ENCODE peak calls at places on chromosomes 3 and 15, in eight cellular contexts. One of them, this sample, is unnamed.

GRCh38 chr3:73204841-73205240 is 143.4 kb downstream of the EBLN2 start:
- DNase-seq in nephron progenitor cell: no peak
- DNase-seq in GM20000: no peak
- DNase-seq in upper lobe of left lung: no peak
- DNase-seq in H9: no peak
- DNase-seq in B cell: no peak
- DNase-seq in pancreas: no peak
- DNase-seq in heart right ventricle: no peak
- DNase-seq in this sample: no peak

GRCh38 chr3:195178124-195178910 is 92.6 kb downstream of the XXYLT1 start:
- DNase-seq in H9: no peak
- DNase-seq in heart right ventricle: peak
- DNase-seq in nephron progenitor cell: no peak
- DNase-seq in B cell: no peak
- DNase-seq in GM20000: no peak
- DNase-seq in upper lobe of left lung: no peak
- DNase-seq in pancreas: no peak
- DNase-seq in this sample: no peak

GRCh38 chr3:14548321-14548729 is 8.2 kb upstream of the GRIP2 start:
- DNase-seq in heart right ventricle: peak
- DNase-seq in upper lobe of left lung: peak
- DNase-seq in pancreas: peak
- DNase-seq in GM20000: peak
- DNase-seq in H9: peak
- DNase-seq in B cell: no peak
- DNase-seq in nephron progenitor cell: peak
- DNase-seq in this sample: no peak

GRCh38 chr15:68312701-68313204 is 35.2 kb downstream of the FEM1B start:
- DNase-seq in pancreas: no peak
- DNase-seq in heart right ventricle: no peak
- DNase-seq in GM20000: no peak
- DNase-seq in upper lobe of left lung: no peak
- DNase-seq in H9: peak
- DNase-seq in nephron progenitor cell: no peak
- DNase-seq in B cell: no peak
- DNase-seq in this sample: no peak

GRCh38 chr15:48414015-48414414 is 82.8 kb downstream of the DUT start:
- DNase-seq in pancreas: no peak
- DNase-seq in H9: no peak
- DNase-seq in B cell: no peak
- DNase-seq in heart right ventricle: no peak
- DNase-seq in GM20000: no peak
- DNase-seq in nephron progenitor cell: no peak
- DNase-seq in upper lobe of left lung: no peak
- DNase-seq in this sample: no peak

GRCh38 chr3:16528581-16528993 is 15.1 kb upstream of the RFTN1 start:
- DNase-seq in GM20000: no peak
- DNase-seq in nephron progenitor cell: no peak
- DNase-seq in pancreas: no peak
- DNase-seq in heart right ventricle: no peak
- DNase-seq in upper lobe of left lung: no peak
- DNase-seq in H9: no peak
- DNase-seq in B cell: no peak
- DNase-seq in this sample: no peak

GRCh38 chr15:65249641-65250040 is 37.0 kb downstream of the PARP16 start:
- DNase-seq in GM20000: peak
- DNase-seq in H9: no peak
- DNase-seq in nephron progenitor cell: no peak
- DNase-seq in B cell: no peak
- DNase-seq in heart right ventricle: no peak
- DNase-seq in pancreas: no peak
- DNase-seq in upper lobe of left lung: no peak
- DNase-seq in this sample: no peak

GRCh38 chr3:179081885-179082284 is 10.3 kb upstream of the ZMAT3 start:
- DNase-seq in GM20000: no peak
- DNase-seq in heart right ventricle: no peak
- DNase-seq in B cell: no peak
- DNase-seq in pancreas: no peak
- DNase-seq in nephron progenitor cell: no peak
- DNase-seq in upper lobe of left lung: no peak
- DNase-seq in H9: no peak
- DNase-seq in this sample: no peak

GRCh38 chr3:154758109-154758868 is 321.8 kb upstream of the MME start:
- DNase-seq in nephron progenitor cell: no peak
- DNase-seq in pancreas: no peak
- DNase-seq in upper lobe of left lung: no peak
- DNase-seq in GM20000: no peak
- DNase-seq in heart right ventricle: no peak
- DNase-seq in B cell: no peak
- DNase-seq in H9: no peak
- DNase-seq in this sample: no peak

GRCh38 chr3:176916777-176917176 is 280.5 kb downstream of the TBL1XR1 start:
- DNase-seq in upper lobe of left lung: no peak
- DNase-seq in H9: peak
- DNase-seq in heart right ventricle: no peak
- DNase-seq in GM20000: no peak
- DNase-seq in pancreas: peak
- DNase-seq in nephron progenitor cell: no peak
- DNase-seq in B cell: no peak
- DNase-seq in this sample: no peak

GRCh38 chr15:31344824-31345605 is 18.4 kb downstream of the KLF13 start:
- DNase-seq in heart right ventricle: peak
- DNase-seq in B cell: peak
- DNase-seq in GM20000: peak
- DNase-seq in H9: no peak
- DNase-seq in nephron progenitor cell: no peak
- DNase-seq in pancreas: peak
- DNase-seq in upper lobe of left lung: no peak
- DNase-seq in this sample: no peak

GRCh38 chr3:166263460-166263859 is 426.2 kb upstream of the BCHE start:
- DNase-seq in H9: no peak
- DNase-seq in B cell: no peak
- DNase-seq in GM20000: no peak
- DNase-seq in nephron progenitor cell: no peak
- DNase-seq in pancreas: no peak
- DNase-seq in heart right ventricle: no peak
- DNase-seq in upper lobe of left lung: no peak
- DNase-seq in this sample: no peak
- TF ChIP-seq CTCF in H9: peak
- TF ChIP-seq CTCF in B cell: no peak
- TF ChIP-seq CTCF in GM20000: no peak
- TF ChIP-seq CTCF in nephron progenitor cell: no peak
- TF ChIP-seq CTCF in pancreas: no peak
- TF ChIP-seq CTCF in heart right ventricle: no peak
- TF ChIP-seq CTCF in upper lobe of left lung: no peak
- TF ChIP-seq CTCF in this sample: no peak

GRCh38 chr3:174358252-174358651 is 500.9 kb upstream of the NAALADL2 start:
- DNase-seq in pancreas: no peak
- DNase-seq in GM20000: no peak
- DNase-seq in B cell: no peak
- DNase-seq in nephron progenitor cell: no peak
- DNase-seq in heart right ventricle: no peak
- DNase-seq in upper lobe of left lung: no peak
- DNase-seq in H9: no peak
- DNase-seq in this sample: no peak

GRCh38 chr3:174356596-174356995 is 502.5 kb upstream of the NAALADL2 start:
- DNase-seq in B cell: no peak
- DNase-seq in H9: no peak
- DNase-seq in upper lobe of left lung: no peak
- DNase-seq in GM20000: no peak
- DNase-seq in heart right ventricle: no peak
- DNase-seq in nephron progenitor cell: no peak
- DNase-seq in pancreas: no peak
- DNase-seq in this sample: no peak

GRCh38 chr3:174352227-174352626 is 506.9 kb upstream of the NAALADL2 start:
- DNase-seq in upper lobe of left lung: no peak
- DNase-seq in nephron progenitor cell: no peak
- DNase-seq in pancreas: no peak
- DNase-seq in GM20000: no peak
- DNase-seq in B cell: no peak
- DNase-seq in heart right ventricle: no peak
- DNase-seq in H9: no peak
- DNase-seq in this sample: no peak

DNA sequence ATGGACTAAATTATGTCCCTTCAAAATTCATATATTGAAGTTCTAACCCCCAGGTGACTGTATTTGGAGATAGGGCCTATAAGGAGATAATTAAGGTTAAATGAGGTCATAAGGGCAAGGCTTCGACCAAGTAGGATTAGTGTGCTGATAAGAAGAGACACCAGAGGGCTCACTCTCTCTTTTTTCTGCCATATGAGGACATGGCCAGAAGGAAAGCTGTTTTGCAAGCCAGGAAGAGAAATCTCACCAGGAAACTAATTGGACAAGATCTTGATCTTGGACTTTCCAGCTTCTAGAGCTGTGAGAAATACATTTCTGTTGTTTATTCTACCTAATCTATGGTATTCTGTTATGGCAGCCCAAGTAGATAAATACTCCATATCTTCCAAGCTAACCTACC is 503.6 kb upstream of the NAALADL2 start:
- DNase-seq in pancreas: no peak
- DNase-seq in H9: no peak
- DNase-seq in B cell: no peak
- DNase-seq in heart right ventricle: no peak
- DNase-seq in upper lobe of left lung: no peak
- DNase-seq in nephron progenitor cell: no peak
- DNase-seq in GM20000: no peak
- DNase-seq in this sample: no peak
- TF ChIP-seq CTCF in pancreas: no peak
- TF ChIP-seq CTCF in H9: peak
- TF ChIP-seq CTCF in B cell: no peak
- TF ChIP-seq CTCF in heart right ventricle: peak
- TF ChIP-seq CTCF in upper lobe of left lung: peak
- TF ChIP-seq CTCF in nephron progenitor cell: peak
- TF ChIP-seq CTCF in GM20000: no peak
- TF ChIP-seq CTCF in this sample: peak

GRCh38 chr3:98333989-98334606 is 19.6 kb upstream of the OR5K4 start:
- DNase-seq in GM20000: no peak
- DNase-seq in heart right ventricle: no peak
- DNase-seq in nephron progenitor cell: no peak
- DNase-seq in pancreas: no peak
- DNase-seq in B cell: no peak
- DNase-seq in upper lobe of left lung: no peak
- DNase-seq in H9: no peak
- DNase-seq in this sample: no peak
- TF ChIP-seq CTCF in GM20000: no peak
- TF ChIP-seq CTCF in heart right ventricle: no peak
- TF ChIP-seq CTCF in nephron progenitor cell: no peak
- TF ChIP-seq CTCF in pancreas: no peak
- TF ChIP-seq CTCF in B cell: no peak
- TF ChIP-seq CTCF in upper lobe of left lung: no peak
- TF ChIP-seq CTCF in H9: no peak
- TF ChIP-seq CTCF in this sample: no peak

GRCh38 chr3:43707266-43707665 is 16.5 kb downstream of the ABHD5 start:
- DNase-seq in upper lobe of left lung: no peak
- DNase-seq in nephron progenitor cell: no peak
- DNase-seq in H9: no peak
- DNase-seq in pancreas: no peak
- DNase-seq in GM20000: no peak
- DNase-seq in heart right ventricle: no peak
- DNase-seq in B cell: no peak
- DNase-seq in this sample: no peak
- TF ChIP-seq CTCF in upper lobe of left lung: no peak
- TF ChIP-seq CTCF in nephron progenitor cell: no peak
- TF ChIP-seq CTCF in H9: no peak
- TF ChIP-seq CTCF in pancreas: no peak
- TF ChIP-seq CTCF in GM20000: no peak
- TF ChIP-seq CTCF in heart right ventricle: no peak
- TF ChIP-seq CTCF in B cell: no peak
- TF ChIP-seq CTCF in this sample: no peak

This sample was measured in chondrocyte.